ENCODE peak calls at places on chromosomes 3 and 15, in nine cellular contexts. E is NCI-H2081; D is NCI-H2171; V is activated naive CD4-positive, alpha-beta T cell treated with anti-CD3 and anti-CD28 coated beads, Interleukin-2, amount 50 U/mL, for 16 hours; R is heart right ventricle; P is ovary; H is sigmoid colon; T is globus pallidus; Y is Daoy. K is an unnamed sample.
A peak's percentile ranks its signal among the peaks of the same experiment; 100 is the strongest.

GRCh38 chr15:68106656-68107055 is 52.5 kb downstream of the PIAS1 start:
- DNase-seq in E (no peak), D (no peak), V (no peak), R (no peak), P (no peak), H (no peak), T (no peak), Y (no peak), K (no peak)

GRCh38 chr3:117278424-117279190 is 569.0 kb downstream of the TUSC7 start:
- DNase-seq in E (no peak), D (no peak), V (no peak), R (no peak), P (no peak), H (no peak), T (no peak), Y (peak; percentile 47), K (no peak)

GRCh38 chr15:72202801-72203506 is 5.4 kb upstream of the GRAMD2A start:
- DNase-seq in E (no peak), D (no peak), V (no peak), R (no peak), P (no peak), H (no peak), T (no peak), Y (no peak), K (no peak)

GRCh38 chr15:22868928-22869327 is 30.5 kb downstream of the NIPA2 start:
- DNase-seq in E (no peak), D (no peak), V (no peak), R (no peak), P (no peak), H (no peak), T (no peak), Y (no peak), K (no peak)

GRCh38 chr15:85542895-85543331 is 162.5 kb downstream of the AKAP13 start:
- DNase-seq in E (peak; percentile 65), D (no peak), V (no peak), R (no peak), P (no peak), H (no peak), T (no peak), Y (no peak), K (no peak)

GRCh38 chr3:36763111-36763849 is 1.1 kb downstream of the DCLK3 start:
- DNase-seq in E (no peak), D (no peak), V (no peak), R (no peak), P (no peak), H (no peak), T (no peak), Y (peak; percentile 6), K (no peak)

GRCh38 chr15:63042879-63043340 is 363 bp downstream of the TPM1 start:
- DNase-seq in E (no peak), D (no peak), V (no peak), R (no peak), P (no peak), H (no peak), T (no peak), Y (no peak), K (no peak)

GRCh38 chr3:1092771-1093170 is at the start of gene CNTN6:
- DNase-seq in E (no peak), D (no peak), V (no peak), R (no peak), P (no peak), H (no peak), T (peak; percentile 20), Y (no peak), K (no peak)

GRCh38 chr3:18349197-18349798 is 75.8 kb downstream of the SATB1 start:
- DNase-seq in E (no peak), D (no peak), V (no peak), R (no peak), P (no peak), H (no peak), T (no peak), Y (no peak), K (no peak)

GRCh38 chr3:139226731-139227130 is 117.1 kb upstream of the MRPS22 start:
- DNase-seq in E (no peak), D (no peak), V (no peak), R (no peak), P (no peak), H (no peak), T (no peak), Y (no peak), K (no peak)

GRCh38 chr15:43488790-43489585 is 4.0 kb downstream of the TP53BP1 start:
- DNase-seq in E (no peak), D (no peak), V (no peak), R (no peak), P (no peak), H (no peak), T (no peak), Y (no peak), K (no peak)

GRCh38 chr3:106683931-106684330 is 693.3 kb upstream of the CCDC54 start:
- DNase-seq in E (no peak), D (no peak), V (no peak), R (no peak), P (no peak), H (no peak), T (no peak), Y (no peak), K (no peak)

K was measured in activated effector memory CD4-positive, alpha-beta T cell treated with anti-CD3 and anti-CD28 coated beads, Interleukin-2, amount 50 U/mL, for 16 hours.